ENCODE peak calls at places on chromosomes 5 and 9, in five cellular contexts. B is hepatocyte, M is psoas muscle, F is right lobe of liver, O is fibroblast of lung. C is an unnamed sample. For H3K9me3 and H3K4me1, the result is how much of the 10 kb centered on the place peaks cover.

GRCh38 chr5:143354025-143354424 is 49.5 kb downstream of the NR3C1 start:
- DNase-seq in B (no peak), M (no peak), F (no peak), O (no peak), C (no peak)

GRCh38 chr5:172846677-172847076 is 12.6 kb downstream of the ERGIC1 start:
- DNase-seq in B (no peak), M (no peak), F (no peak), O (no peak), C (no peak)

GRCh38 chr5:169280286-169280685 is 20.7 kb downstream of the SLIT3 start:
- DNase-seq in B (no peak), M (no peak), F (no peak), O (no peak), C (no peak)

GRCh38 chr9:127489471-127490115 is 38.3 kb downstream of the LRSAM1 start:
- DNase-seq in B (no peak), M (no peak), F (no peak), O (no peak), C (no peak)

GRCh38 chr5:30279237-30279636 is 914.2 kb upstream of the CDH6 start:
- DNase-seq in B (no peak), M (no peak), F (no peak), O (no peak), C (no peak)

GRCh38 chr9:76916231-76916630 is 10.3 kb upstream of the PRUNE2 start:
- DNase-seq in B (peak), M (no peak), F (no peak), O (no peak), C (no peak)

GRCh38 chr9:131499254-131499653 is 3.5 kb upstream of the POMT1 start:
- DNase-seq in B (no peak), M (no peak), F (no peak), O (no peak), C (no peak)

GRCh38 chr5:124444147-124444775 is 302.2 kb downstream of the ZNF608 start:
- DNase-seq in B (no peak), M (no peak), F (no peak), O (no peak), C (no peak)

GRCh38 chr9:137493163-137494103 is 34.3 kb upstream of the NSMF start:
- DNase-seq in B (no peak), M (no peak), F (no peak), O (no peak), C (no peak)

GRCh38 chr9:110257097-110257955 is 1.0 kb upstream of the TXN start:
- DNase-seq in B (peak), M (no peak), F (peak), O (no peak), C (peak)

GRCh38 chr5:73296772-73297171 is 123.8 kb downstream of the TMEM174 start:
- DNase-seq in B (no peak), M (no peak), F (no peak), O (peak), C (no peak)

GRCh38 chr9:83384214-83384613 is 154.0 kb downstream of the FRMD3 start:
- DNase-seq in B (no peak), M (no peak), F (no peak), O (no peak), C (no peak)

GRCh38 chr5:177421046-177421798 is 5.3 kb upstream of the GRK6 start:
- DNase-seq in B (no peak), M (no peak), F (no peak), O (no peak), C (no peak)

GRCh38 chr5:158905281-158905680 is 194.4 kb downstream of the EBF1 start:
- DNase-seq in B (no peak), M (no peak), F (no peak), O (no peak), C (no peak)

GRCh38 chr9:84862786-84863185 is 193.3 kb downstream of the NTRK2 start:
- DNase-seq in B (peak), M (no peak), F (no peak), O (peak), C (no peak)

GRCh38 chr9:121976751-121977150 is 116.4 kb downstream of the TTLL11 start:
- DNase-seq in B (peak), M (no peak), F (no peak), O (peak), C (no peak)

GRCh38 chr5:80122599-80122998 is 87.5 kb downstream of the THBS4 start:
- DNase-seq in B (no peak), M (no peak), F (no peak), O (no peak), C (no peak)

GRCh38 chr5:6250121-6250520 is 128.2 kb downstream of the MED10 start:
- DNase-seq in B (no peak), M (no peak), F (no peak), O (no peak), C (no peak)

GRCh38 chr9:131008086-131008485 is 888 bp upstream of the LAMC3 start:
- DNase-seq in B (no peak), M (no peak), F (no peak), O (no peak), C (no peak)

GRCh38 chr5:141260458-141261237 is 15.5 kb downstream of the PCDHB15 start:
- DNase-seq in B (no peak), M (no peak), F (no peak), O (peak), C (no peak)

GRCh38 chr5:141261238-141261546 is 16.0 kb downstream of the PCDHB15 start:
- DNase-seq in B (no peak), M (no peak), F (no peak), O (no peak), C (no peak)

GRCh38 chr5:141258948-141259347 is 13.8 kb downstream of the PCDHB15 start:
- DNase-seq in B (no peak), M (no peak), F (no peak), O (peak), C (no peak)

GRCh38 chr5:141258464-141258863 is 13.3 kb downstream of the PCDHB15 start:
- DNase-seq in B (no peak), M (no peak), F (no peak), O (no peak), C (no peak)
- H3K9me3 ChIP-seq in B (half or more), M (half or more), F (half or more), O (under half), C (under half)

DNA sequence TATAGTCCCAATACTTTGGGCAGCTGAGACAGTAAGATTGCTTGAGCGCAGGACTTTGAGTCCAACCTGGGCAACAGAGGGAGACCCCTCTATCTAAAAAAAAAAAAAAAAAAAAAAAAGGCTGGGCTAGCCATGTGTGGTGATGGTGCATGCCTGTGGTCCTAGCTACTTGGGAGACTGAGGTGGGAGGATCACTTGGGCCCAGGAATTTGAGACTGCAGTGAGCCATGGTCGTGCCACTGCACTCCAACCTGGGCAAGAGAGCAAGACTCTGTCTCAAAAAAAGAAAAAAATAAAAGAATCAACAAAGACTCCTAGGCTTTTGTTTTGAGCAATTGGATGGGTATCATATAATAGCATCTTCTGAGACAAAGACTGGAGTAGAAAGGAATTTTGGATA is 481.7 kb upstream of the PAPPA start:
- DNase-seq in B (no peak), M (no peak), F (no peak), O (no peak), C (no peak)
- H3K4me1 ChIP-seq in B (under half), M (under half), F (under half), O (under half), C (under half)

GRCh38 chr5:141491323-141492167 is 2.7 kb downstream of the PCDHGC5 start:
- DNase-seq in B (no peak), M (no peak), F (peak), O (no peak), C (no peak)
- H3K4me3 ChIP-seq in B (no peak), M (no peak), F (no peak), O (no peak), C (no peak)

GRCh38 chr5:179235416-179236400 is 109.6 kb downstream of the ADAMTS2 start:
- DNase-seq in B (no peak), M (no peak), F (peak), O (no peak), C (no peak)

GRCh38 chr5:179240561-179240960 is 104.7 kb downstream of the ADAMTS2 start:
- DNase-seq in B (no peak), M (no peak), F (peak), O (no peak), C (peak)

GRCh38 chr5:179239256-179240135 is 105.8 kb downstream of the ADAMTS2 start:
- DNase-seq in B (no peak), M (no peak), F (peak), O (no peak), C (no peak)

GRCh38 chr5:179238628-179238970 is 106.7 kb downstream of the ADAMTS2 start:
- DNase-seq in B (no peak), M (no peak), F (peak), O (no peak), C (no peak)

DNA sequence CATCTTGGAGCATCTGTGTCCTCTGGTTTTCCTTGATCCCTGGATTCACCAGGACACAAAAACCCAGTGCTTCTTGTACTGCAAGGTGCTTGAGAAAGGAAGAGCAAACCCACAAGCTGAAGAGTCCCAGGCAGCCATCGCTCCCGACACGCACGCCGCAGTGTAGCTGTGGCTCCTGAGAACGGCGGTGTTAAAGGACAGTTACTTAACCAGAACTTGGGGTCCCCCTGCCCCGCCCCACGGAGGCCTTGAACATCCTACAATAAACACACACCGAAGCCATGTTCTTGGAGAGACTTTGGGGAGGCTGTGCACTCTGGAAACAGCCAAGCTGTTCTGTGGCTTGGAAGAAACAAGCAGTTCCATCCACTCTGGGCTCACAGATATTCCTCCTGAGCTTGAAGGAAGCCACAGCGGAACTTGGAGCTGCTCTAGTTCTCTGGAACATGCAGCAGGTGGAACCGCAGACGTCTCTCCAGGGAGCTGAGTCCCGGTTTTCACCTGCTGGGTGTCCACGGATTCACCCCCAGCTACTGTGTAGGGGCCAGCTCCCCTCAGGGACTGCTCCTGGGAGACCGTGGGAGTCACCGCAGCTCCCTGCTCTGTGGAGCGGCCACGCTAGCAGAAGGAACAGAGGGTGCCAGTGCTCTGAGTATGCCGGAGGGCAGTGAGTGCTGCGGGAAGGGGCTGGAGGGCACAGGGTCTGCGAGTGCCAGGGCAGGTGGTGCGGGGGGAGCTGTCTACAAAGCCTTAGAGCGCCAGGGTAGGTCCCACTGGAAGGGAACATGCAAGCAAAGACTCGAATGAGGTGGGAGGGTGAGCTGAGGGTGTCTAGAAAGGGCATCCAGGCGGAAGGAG is 107.3 kb downstream of the ADAMTS2 start:
- DNase-seq in B (no peak), M (no peak), F (peak), O (no peak), C (no peak)
- H3K9me3 ChIP-seq in B (under half), M (under half), F (under half), O (under half), C (under half)

C was measured in pancreas.